ENCODE peak calls at places on chromosome 1, in nine cellular contexts. S is EH; Z is skeletal muscle cell; L is HuH-7; G is PC-3; M is SK-MEL-5; E is esophagus squamous epithelium; B is left ventricle myocardium inferior; K is stimulated activated CD4-positive, alpha-beta T cell treated with anti-CD3 and anti-CD28 coated beads, Interleukin-2, amount 100 ng/mL, for 24 hours. A is an unnamed sample.

GRCh38 chr1:199463521-199464127 is 563.9 kb upstream of the NR5A2 start:
- DNase-seq in K (no peak), B (no peak), M (peak), G (peak), S (peak), Z (no peak), E (no peak), L (peak), A (peak)

GRCh38 chr1:13549521-13549920 is 34.1 kb upstream of the PDPN start:
- DNase-seq in L (no peak), M (peak), K (no peak), Z (no peak), B (no peak), G (no peak), S (no peak), E (no peak), A (no peak)

GRCh38 chr1:1041092-1041503 is 21.2 kb downstream of the AGRN start:
- DNase-seq in B (no peak), M (no peak), G (no peak), S (no peak), Z (no peak), L (no peak), E (no peak), K (no peak), A (no peak)

GRCh38 chr1:42358791-42359190 is 21.8 kb upstream of the RIMKLA start:
- DNase-seq in K (no peak), M (no peak), L (no peak), G (no peak), S (no peak), Z (no peak), E (no peak), B (no peak), A (no peak)

GRCh38 chr1:229003233-229004031 is 267.5 kb upstream of the RAB4A start:
- DNase-seq in E (no peak), L (no peak), M (no peak), S (peak), K (no peak), Z (no peak), B (no peak), G (no peak), A (no peak)

GRCh38 chr1:100449477-100449876 is 88.5 kb upstream of the GPR88 start:
- DNase-seq in Z (no peak), E (no peak), K (peak), S (no peak), L (no peak), B (no peak), M (no peak), G (no peak), A (no peak)

GRCh38 chr1:180186831-180187230 is 32.2 kb downstream of the QSOX1 start:
- DNase-seq in M (no peak), G (no peak), K (no peak), S (peak), E (no peak), B (no peak), L (no peak), Z (no peak), A (no peak)

GRCh38 chr1:94011709-94012590 is 102.7 kb upstream of the GCLM start:
- DNase-seq in G (no peak), E (no peak), K (no peak), L (no peak), Z (no peak), B (no peak), S (peak), M (no peak), A (no peak)

GRCh38 chr1:184387871-184388670 is 1.2 kb downstream of the C1orf21 start:
- DNase-seq in K (no peak), G (peak), L (peak), B (peak), Z (peak), S (peak), M (peak), E (no peak), A (peak)

GRCh38 chr1:247415423-247416361 is at the start of gene NLRP3:
- DNase-seq in E (no peak), B (peak), G (peak), M (no peak), L (no peak), S (peak), Z (no peak), K (peak), A (no peak)

GRCh38 chr1:226132731-226133503 is 53.6 kb downstream of the ACBD3 start:
- DNase-seq in S (no peak), E (no peak), G (peak), Z (no peak), M (no peak), K (no peak), B (no peak), L (peak), A (no peak)

GRCh38 chr1:42736152-42736551 is 3.9 kb downstream of the CLDN19 start:
- DNase-seq in K (no peak), M (peak), E (no peak), B (no peak), S (peak), Z (no peak), L (peak), G (peak), A (no peak)

A was measured in GM04503.